ENCODE peak calls at places on chromosomes 13 and 19, in ten cellular contexts. One of them, this sample, is unnamed.

GRCh38 chr13:40639226-40639681 is 27.2 kb downstream of the FOXO1 start:
- DNase-seq in CD4-positive, alpha-beta T cell: no peak
- DNase-seq in NCI-H82: no peak
- DNase-seq in A172: no peak
- DNase-seq in NCI-H1105: no peak
- DNase-seq in posterior vena cava: no peak
- DNase-seq in stimulated activated CD4-positive, alpha-beta T cell treated with anti-CD3 and anti-CD28 coated beads, Interleukin-12 subunit alpha, Interleukin-12 subunit beta, amount 100 ng/mL, for 48 hours: no peak
- DNase-seq in fibroblast of pulmonary artery: peak; percentile 77
- DNase-seq in bronchial epithelial cell: no peak
- DNase-seq in stimulated activated CD8-positive, alpha-beta memory T cell treated with anti-CD3 and anti-CD28 coated beads, Interleukin-4, amount 100 ng/mL, for 24 hours: no peak
- DNase-seq in this sample: no peak

GRCh38 chr13:45004096-45004495 is 14.8 kb downstream of the GPALPP1 start:
- DNase-seq in stimulated activated CD8-positive, alpha-beta memory T cell treated with anti-CD3 and anti-CD28 coated beads, Interleukin-4, amount 100 ng/mL, for 24 hours: no peak
- DNase-seq in NCI-H1105: no peak
- DNase-seq in fibroblast of pulmonary artery: no peak
- DNase-seq in NCI-H82: no peak
- DNase-seq in posterior vena cava: no peak
- DNase-seq in A172: no peak
- DNase-seq in stimulated activated CD4-positive, alpha-beta T cell treated with anti-CD3 and anti-CD28 coated beads, Interleukin-12 subunit alpha, Interleukin-12 subunit beta, amount 100 ng/mL, for 48 hours: no peak
- DNase-seq in CD4-positive, alpha-beta T cell: no peak
- DNase-seq in bronchial epithelial cell: no peak
- DNase-seq in this sample: no peak

GRCh38 chr19:2250765-2251576 is 1.8 kb downstream of the AMH start:
- DNase-seq in A172: no peak
- DNase-seq in stimulated activated CD4-positive, alpha-beta T cell treated with anti-CD3 and anti-CD28 coated beads, Interleukin-12 subunit alpha, Interleukin-12 subunit beta, amount 100 ng/mL, for 48 hours: no peak
- DNase-seq in bronchial epithelial cell: no peak
- DNase-seq in NCI-H82: no peak
- DNase-seq in fibroblast of pulmonary artery: no peak
- DNase-seq in stimulated activated CD8-positive, alpha-beta memory T cell treated with anti-CD3 and anti-CD28 coated beads, Interleukin-4, amount 100 ng/mL, for 24 hours: no peak
- DNase-seq in NCI-H1105: no peak
- DNase-seq in CD4-positive, alpha-beta T cell: no peak
- DNase-seq in posterior vena cava: no peak
- DNase-seq in this sample: peak; percentile 69

GRCh38 chr13:83940742-83941141 is 58.5 kb upstream of the SLITRK1 start:
- DNase-seq in stimulated activated CD4-positive, alpha-beta T cell treated with anti-CD3 and anti-CD28 coated beads, Interleukin-12 subunit alpha, Interleukin-12 subunit beta, amount 100 ng/mL, for 48 hours: no peak
- DNase-seq in fibroblast of pulmonary artery: peak; percentile 25
- DNase-seq in stimulated activated CD8-positive, alpha-beta memory T cell treated with anti-CD3 and anti-CD28 coated beads, Interleukin-4, amount 100 ng/mL, for 24 hours: no peak
- DNase-seq in posterior vena cava: no peak
- DNase-seq in NCI-H82: no peak
- DNase-seq in NCI-H1105: no peak
- DNase-seq in CD4-positive, alpha-beta T cell: no peak
- DNase-seq in A172: peak; percentile 26
- DNase-seq in bronchial epithelial cell: peak; percentile 93
- DNase-seq in this sample: no peak

GRCh38 chr19:48735031-48735615 is 5.3 kb downstream of the RASIP1 start:
- DNase-seq in stimulated activated CD4-positive, alpha-beta T cell treated with anti-CD3 and anti-CD28 coated beads, Interleukin-12 subunit alpha, Interleukin-12 subunit beta, amount 100 ng/mL, for 48 hours: no peak
- DNase-seq in A172: no peak
- DNase-seq in fibroblast of pulmonary artery: no peak
- DNase-seq in NCI-H1105: peak; percentile 84
- DNase-seq in posterior vena cava: no peak
- DNase-seq in NCI-H82: peak; percentile 95
- DNase-seq in stimulated activated CD8-positive, alpha-beta memory T cell treated with anti-CD3 and anti-CD28 coated beads, Interleukin-4, amount 100 ng/mL, for 24 hours: no peak
- DNase-seq in bronchial epithelial cell: peak; percentile 48
- DNase-seq in CD4-positive, alpha-beta T cell: no peak
- DNase-seq in this sample: peak; percentile 78

GRCh38 chr19:44984005-44984404 is 17.3 kb upstream of the RELB start:
- DNase-seq in NCI-H82: no peak
- DNase-seq in bronchial epithelial cell: no peak
- DNase-seq in NCI-H1105: no peak
- DNase-seq in CD4-positive, alpha-beta T cell: no peak
- DNase-seq in fibroblast of pulmonary artery: no peak
- DNase-seq in stimulated activated CD8-positive, alpha-beta memory T cell treated with anti-CD3 and anti-CD28 coated beads, Interleukin-4, amount 100 ng/mL, for 24 hours: no peak
- DNase-seq in A172: no peak
- DNase-seq in stimulated activated CD4-positive, alpha-beta T cell treated with anti-CD3 and anti-CD28 coated beads, Interleukin-12 subunit alpha, Interleukin-12 subunit beta, amount 100 ng/mL, for 48 hours: no peak
- DNase-seq in posterior vena cava: no peak
- DNase-seq in this sample: no peak

GRCh38 chr13:73141292-73141771 is 82.5 kb downstream of the KLF5 start:
- DNase-seq in CD4-positive, alpha-beta T cell: no peak
- DNase-seq in posterior vena cava: no peak
- DNase-seq in bronchial epithelial cell: no peak
- DNase-seq in A172: no peak
- DNase-seq in stimulated activated CD4-positive, alpha-beta T cell treated with anti-CD3 and anti-CD28 coated beads, Interleukin-12 subunit alpha, Interleukin-12 subunit beta, amount 100 ng/mL, for 48 hours: no peak
- DNase-seq in NCI-H82: no peak
- DNase-seq in NCI-H1105: no peak
- DNase-seq in stimulated activated CD8-positive, alpha-beta memory T cell treated with anti-CD3 and anti-CD28 coated beads, Interleukin-4, amount 100 ng/mL, for 24 hours: no peak
- DNase-seq in fibroblast of pulmonary artery: peak; percentile 60
- DNase-seq in this sample: no peak

GRCh38 chr13:60398949-60399589 is 2.0 kb downstream of the TDRD3 start:
- DNase-seq in stimulated activated CD4-positive, alpha-beta T cell treated with anti-CD3 and anti-CD28 coated beads, Interleukin-12 subunit alpha, Interleukin-12 subunit beta, amount 100 ng/mL, for 48 hours: no peak
- DNase-seq in fibroblast of pulmonary artery: peak; percentile 14
- DNase-seq in stimulated activated CD8-positive, alpha-beta memory T cell treated with anti-CD3 and anti-CD28 coated beads, Interleukin-4, amount 100 ng/mL, for 24 hours: no peak
- DNase-seq in posterior vena cava: no peak
- DNase-seq in NCI-H1105: no peak
- DNase-seq in NCI-H82: peak; percentile 40
- DNase-seq in A172: no peak
- DNase-seq in CD4-positive, alpha-beta T cell: no peak
- DNase-seq in bronchial epithelial cell: peak; percentile 19
- DNase-seq in this sample: no peak

GRCh38 chr19:37551123-37551993 is 43.2 kb downstream of the ZNF571 start:
- DNase-seq in bronchial epithelial cell: peak; percentile 40
- DNase-seq in NCI-H1105: no peak
- DNase-seq in NCI-H82: peak; percentile 52
- DNase-seq in fibroblast of pulmonary artery: peak; percentile 81
- DNase-seq in posterior vena cava: peak; percentile 83
- DNase-seq in stimulated activated CD8-positive, alpha-beta memory T cell treated with anti-CD3 and anti-CD28 coated beads, Interleukin-4, amount 100 ng/mL, for 24 hours: peak; percentile 10
- DNase-seq in stimulated activated CD4-positive, alpha-beta T cell treated with anti-CD3 and anti-CD28 coated beads, Interleukin-12 subunit alpha, Interleukin-12 subunit beta, amount 100 ng/mL, for 48 hours: peak; percentile 50
- DNase-seq in A172: no peak
- DNase-seq in CD4-positive, alpha-beta T cell: peak; percentile 9
- DNase-seq in this sample: no peak

GRCh38 chr13:70816853-70817252 is 708.6 kb upstream of the KLHL1 start:
- DNase-seq in stimulated activated CD8-positive, alpha-beta memory T cell treated with anti-CD3 and anti-CD28 coated beads, Interleukin-4, amount 100 ng/mL, for 24 hours: no peak
- DNase-seq in NCI-H1105: no peak
- DNase-seq in NCI-H82: no peak
- DNase-seq in posterior vena cava: no peak
- DNase-seq in CD4-positive, alpha-beta T cell: no peak
- DNase-seq in stimulated activated CD4-positive, alpha-beta T cell treated with anti-CD3 and anti-CD28 coated beads, Interleukin-12 subunit alpha, Interleukin-12 subunit beta, amount 100 ng/mL, for 48 hours: no peak
- DNase-seq in bronchial epithelial cell: no peak
- DNase-seq in A172: no peak
- DNase-seq in fibroblast of pulmonary artery: no peak
- DNase-seq in this sample: no peak

GRCh38 chr19:15253513-15253912 is 21.3 kb upstream of the EPHX3 start:
- DNase-seq in bronchial epithelial cell: no peak
- DNase-seq in posterior vena cava: peak; percentile 90
- DNase-seq in NCI-H1105: no peak
- DNase-seq in NCI-H82: no peak
- DNase-seq in CD4-positive, alpha-beta T cell: no peak
- DNase-seq in stimulated activated CD8-positive, alpha-beta memory T cell treated with anti-CD3 and anti-CD28 coated beads, Interleukin-4, amount 100 ng/mL, for 24 hours: no peak
- DNase-seq in fibroblast of pulmonary artery: no peak
- DNase-seq in A172: no peak
- DNase-seq in stimulated activated CD4-positive, alpha-beta T cell treated with anti-CD3 and anti-CD28 coated beads, Interleukin-12 subunit alpha, Interleukin-12 subunit beta, amount 100 ng/mL, for 48 hours: no peak
- DNase-seq in this sample: no peak

GRCh38 chr13:113178070-113178895 is 19.8 kb downstream of the PROZ start:
- DNase-seq in NCI-H82: no peak
- DNase-seq in NCI-H1105: no peak
- DNase-seq in stimulated activated CD4-positive, alpha-beta T cell treated with anti-CD3 and anti-CD28 coated beads, Interleukin-12 subunit alpha, Interleukin-12 subunit beta, amount 100 ng/mL, for 48 hours: no peak
- DNase-seq in CD4-positive, alpha-beta T cell: no peak
- DNase-seq in stimulated activated CD8-positive, alpha-beta memory T cell treated with anti-CD3 and anti-CD28 coated beads, Interleukin-4, amount 100 ng/mL, for 24 hours: no peak
- DNase-seq in A172: peak; percentile 96
- DNase-seq in bronchial epithelial cell: peak; percentile 49
- DNase-seq in fibroblast of pulmonary artery: peak; percentile 89
- DNase-seq in posterior vena cava: no peak
- DNase-seq in this sample: no peak

GRCh38 chr19:49710372-49710951 is 19.5 kb downstream of the CPT1C start:
- DNase-seq in fibroblast of pulmonary artery: peak; percentile 40
- DNase-seq in stimulated activated CD8-positive, alpha-beta memory T cell treated with anti-CD3 and anti-CD28 coated beads, Interleukin-4, amount 100 ng/mL, for 24 hours: no peak
- DNase-seq in A172: peak; percentile 71
- DNase-seq in NCI-H1105: no peak
- DNase-seq in posterior vena cava: no peak
- DNase-seq in stimulated activated CD4-positive, alpha-beta T cell treated with anti-CD3 and anti-CD28 coated beads, Interleukin-12 subunit alpha, Interleukin-12 subunit beta, amount 100 ng/mL, for 48 hours: no peak
- DNase-seq in bronchial epithelial cell: no peak
- DNase-seq in NCI-H82: no peak
- DNase-seq in CD4-positive, alpha-beta T cell: no peak
- DNase-seq in this sample: no peak

GRCh38 chr19:391726-392374 is 17.1 kb downstream of the C2CD4C start:
- DNase-seq in bronchial epithelial cell: no peak
- DNase-seq in NCI-H82: no peak
- DNase-seq in A172: no peak
- DNase-seq in stimulated activated CD8-positive, alpha-beta memory T cell treated with anti-CD3 and anti-CD28 coated beads, Interleukin-4, amount 100 ng/mL, for 24 hours: no peak
- DNase-seq in NCI-H1105: no peak
- DNase-seq in fibroblast of pulmonary artery: no peak
- DNase-seq in posterior vena cava: peak; percentile 73
- DNase-seq in stimulated activated CD4-positive, alpha-beta T cell treated with anti-CD3 and anti-CD28 coated beads, Interleukin-12 subunit alpha, Interleukin-12 subunit beta, amount 100 ng/mL, for 48 hours: no peak
- DNase-seq in CD4-positive, alpha-beta T cell: no peak
- DNase-seq in this sample: no peak

GRCh38 chr19:44647144-44647543 is 3.4 kb downstream of the PVR start:
- DNase-seq in A172: no peak
- DNase-seq in fibroblast of pulmonary artery: no peak
- DNase-seq in posterior vena cava: peak; percentile 76
- DNase-seq in stimulated activated CD8-positive, alpha-beta memory T cell treated with anti-CD3 and anti-CD28 coated beads, Interleukin-4, amount 100 ng/mL, for 24 hours: no peak
- DNase-seq in bronchial epithelial cell: no peak
- DNase-seq in NCI-H82: no peak
- DNase-seq in CD4-positive, alpha-beta T cell: no peak
- DNase-seq in stimulated activated CD4-positive, alpha-beta T cell treated with anti-CD3 and anti-CD28 coated beads, Interleukin-12 subunit alpha, Interleukin-12 subunit beta, amount 100 ng/mL, for 48 hours: no peak
- DNase-seq in NCI-H1105: no peak
- DNase-seq in this sample: no peak

GRCh38 chr13:46041335-46041934 is 11.1 kb downstream of the ZC3H13 start:
- DNase-seq in fibroblast of pulmonary artery: peak; percentile 11
- DNase-seq in NCI-H1105: no peak
- DNase-seq in stimulated activated CD4-positive, alpha-beta T cell treated with anti-CD3 and anti-CD28 coated beads, Interleukin-12 subunit alpha, Interleukin-12 subunit beta, amount 100 ng/mL, for 48 hours: no peak
- DNase-seq in stimulated activated CD8-positive, alpha-beta memory T cell treated with anti-CD3 and anti-CD28 coated beads, Interleukin-4, amount 100 ng/mL, for 24 hours: no peak
- DNase-seq in posterior vena cava: no peak
- DNase-seq in bronchial epithelial cell: no peak
- DNase-seq in CD4-positive, alpha-beta T cell: no peak
- DNase-seq in A172: no peak
- DNase-seq in NCI-H82: no peak
- DNase-seq in this sample: no peak

GRCh38 chr13:101211261-101211660 is 205.0 kb downstream of the NALCN start:
- DNase-seq in A172: peak; percentile 34
- DNase-seq in NCI-H82: no peak
- DNase-seq in bronchial epithelial cell: peak; percentile 81
- DNase-seq in stimulated activated CD4-positive, alpha-beta T cell treated with anti-CD3 and anti-CD28 coated beads, Interleukin-12 subunit alpha, Interleukin-12 subunit beta, amount 100 ng/mL, for 48 hours: no peak
- DNase-seq in posterior vena cava: no peak
- DNase-seq in NCI-H1105: no peak
- DNase-seq in CD4-positive, alpha-beta T cell: no peak
- DNase-seq in fibroblast of pulmonary artery: peak; percentile 38
- DNase-seq in stimulated activated CD8-positive, alpha-beta memory T cell treated with anti-CD3 and anti-CD28 coated beads, Interleukin-4, amount 100 ng/mL, for 24 hours: no peak
- DNase-seq in this sample: no peak

GRCh38 chr19:28425431-28425931 is 787.5 kb downstream of the UQCRFS1 start:
- DNase-seq in NCI-H82: no peak
- DNase-seq in posterior vena cava: no peak
- DNase-seq in A172: peak; percentile 73
- DNase-seq in bronchial epithelial cell: peak; percentile 29
- DNase-seq in stimulated activated CD8-positive, alpha-beta memory T cell treated with anti-CD3 and anti-CD28 coated beads, Interleukin-4, amount 100 ng/mL, for 24 hours: no peak
- DNase-seq in stimulated activated CD4-positive, alpha-beta T cell treated with anti-CD3 and anti-CD28 coated beads, Interleukin-12 subunit alpha, Interleukin-12 subunit beta, amount 100 ng/mL, for 48 hours: no peak
- DNase-seq in NCI-H1105: no peak
- DNase-seq in fibroblast of pulmonary artery: peak; percentile 30
- DNase-seq in CD4-positive, alpha-beta T cell: no peak
- DNase-seq in this sample: no peak

GRCh38 chr19:57558525-57558924 is 1.1 kb downstream of the ZNF550 start:
- DNase-seq in NCI-H82: peak; percentile 9
- DNase-seq in bronchial epithelial cell: peak; percentile 8
- DNase-seq in stimulated activated CD8-positive, alpha-beta memory T cell treated with anti-CD3 and anti-CD28 coated beads, Interleukin-4, amount 100 ng/mL, for 24 hours: no peak
- DNase-seq in posterior vena cava: no peak
- DNase-seq in stimulated activated CD4-positive, alpha-beta T cell treated with anti-CD3 and anti-CD28 coated beads, Interleukin-12 subunit alpha, Interleukin-12 subunit beta, amount 100 ng/mL, for 48 hours: no peak
- DNase-seq in NCI-H1105: no peak
- DNase-seq in A172: no peak
- DNase-seq in CD4-positive, alpha-beta T cell: no peak
- DNase-seq in fibroblast of pulmonary artery: peak; percentile 28
- DNase-seq in this sample: no peak

GRCh38 chr19:4748589-4748988 is 24.9 kb upstream of the DPP9 start:
- DNase-seq in posterior vena cava: no peak
- DNase-seq in stimulated activated CD8-positive, alpha-beta memory T cell treated with anti-CD3 and anti-CD28 coated beads, Interleukin-4, amount 100 ng/mL, for 24 hours: no peak
- DNase-seq in A172: no peak
- DNase-seq in fibroblast of pulmonary artery: no peak
- DNase-seq in NCI-H82: no peak
- DNase-seq in NCI-H1105: no peak
- DNase-seq in CD4-positive, alpha-beta T cell: no peak
- DNase-seq in bronchial epithelial cell: no peak
- DNase-seq in stimulated activated CD4-positive, alpha-beta T cell treated with anti-CD3 and anti-CD28 coated beads, Interleukin-12 subunit alpha, Interleukin-12 subunit beta, amount 100 ng/mL, for 48 hours: no peak
- DNase-seq in this sample: no peak

GRCh38 chr19:40744554-40745401 is 5.5 kb downstream of the ACTMAP start:
- DNase-seq in fibroblast of pulmonary artery: no peak
- DNase-seq in CD4-positive, alpha-beta T cell: no peak
- DNase-seq in bronchial epithelial cell: no peak
- DNase-seq in NCI-H1105: no peak
- DNase-seq in stimulated activated CD4-positive, alpha-beta T cell treated with anti-CD3 and anti-CD28 coated beads, Interleukin-12 subunit alpha, Interleukin-12 subunit beta, amount 100 ng/mL, for 48 hours: no peak
- DNase-seq in NCI-H82: peak; percentile 33
- DNase-seq in A172: no peak
- DNase-seq in stimulated activated CD8-positive, alpha-beta memory T cell treated with anti-CD3 and anti-CD28 coated beads, Interleukin-4, amount 100 ng/mL, for 24 hours: no peak
- DNase-seq in posterior vena cava: no peak
- DNase-seq in this sample: no peak

GRCh38 chr13:20588529-20589110 is 21.7 kb downstream of the IFT88 start:
- DNase-seq in NCI-H1105: no peak
- DNase-seq in bronchial epithelial cell: no peak
- DNase-seq in fibroblast of pulmonary artery: no peak
- DNase-seq in stimulated activated CD8-positive, alpha-beta memory T cell treated with anti-CD3 and anti-CD28 coated beads, Interleukin-4, amount 100 ng/mL, for 24 hours: no peak
- DNase-seq in stimulated activated CD4-positive, alpha-beta T cell treated with anti-CD3 and anti-CD28 coated beads, Interleukin-12 subunit alpha, Interleukin-12 subunit beta, amount 100 ng/mL, for 48 hours: no peak
- DNase-seq in posterior vena cava: no peak
- DNase-seq in CD4-positive, alpha-beta T cell: no peak
- DNase-seq in NCI-H82: peak; percentile 88
- DNase-seq in A172: no peak
- DNase-seq in this sample: no peak

GRCh38 chr13:36432106-36432544 is at the start of gene CCNA1:
- DNase-seq in posterior vena cava: peak; percentile 79
- DNase-seq in NCI-H1105: peak; percentile 70
- DNase-seq in stimulated activated CD8-positive, alpha-beta memory T cell treated with anti-CD3 and anti-CD28 coated beads, Interleukin-4, amount 100 ng/mL, for 24 hours: no peak
- DNase-seq in bronchial epithelial cell: no peak
- DNase-seq in NCI-H82: peak; percentile 76
- DNase-seq in fibroblast of pulmonary artery: peak; percentile 44
- DNase-seq in A172: peak; percentile 60
- DNase-seq in stimulated activated CD4-positive, alpha-beta T cell treated with anti-CD3 and anti-CD28 coated beads, Interleukin-12 subunit alpha, Interleukin-12 subunit beta, amount 100 ng/mL, for 48 hours: no peak
- DNase-seq in CD4-positive, alpha-beta T cell: no peak
- DNase-seq in this sample: no peak

GRCh38 chr19:15251010-15251748 is 18.9 kb upstream of the EPHX3 start:
- DNase-seq in NCI-H1105: no peak
- DNase-seq in A172: peak; percentile 67
- DNase-seq in stimulated activated CD8-positive, alpha-beta memory T cell treated with anti-CD3 and anti-CD28 coated beads, Interleukin-4, amount 100 ng/mL, for 24 hours: no peak
- DNase-seq in CD4-positive, alpha-beta T cell: no peak
- DNase-seq in posterior vena cava: no peak
- DNase-seq in bronchial epithelial cell: no peak
- DNase-seq in NCI-H82: no peak
- DNase-seq in fibroblast of pulmonary artery: peak; percentile 74
- DNase-seq in stimulated activated CD4-positive, alpha-beta T cell treated with anti-CD3 and anti-CD28 coated beads, Interleukin-12 subunit alpha, Interleukin-12 subunit beta, amount 100 ng/mL, for 48 hours: no peak
- DNase-seq in this sample: peak; percentile 89

GRCh38 chr19:40813182-40813581 is 14.2 kb downstream of the EGLN2 start:
- DNase-seq in stimulated activated CD4-positive, alpha-beta T cell treated with anti-CD3 and anti-CD28 coated beads, Interleukin-12 subunit alpha, Interleukin-12 subunit beta, amount 100 ng/mL, for 48 hours: no peak
- DNase-seq in stimulated activated CD8-positive, alpha-beta memory T cell treated with anti-CD3 and anti-CD28 coated beads, Interleukin-4, amount 100 ng/mL, for 24 hours: no peak
- DNase-seq in A172: no peak
- DNase-seq in posterior vena cava: no peak
- DNase-seq in NCI-H82: no peak
- DNase-seq in fibroblast of pulmonary artery: peak; percentile 54
- DNase-seq in NCI-H1105: no peak
- DNase-seq in bronchial epithelial cell: no peak
- DNase-seq in CD4-positive, alpha-beta T cell: no peak
- DNase-seq in this sample: peak; percentile 81

GRCh38 chr13:97477824-97478223 is 43.9 kb downstream of the RAP2A start:
- DNase-seq in stimulated activated CD4-positive, alpha-beta T cell treated with anti-CD3 and anti-CD28 coated beads, Interleukin-12 subunit alpha, Interleukin-12 subunit beta, amount 100 ng/mL, for 48 hours: no peak
- DNase-seq in CD4-positive, alpha-beta T cell: no peak
- DNase-seq in A172: no peak
- DNase-seq in bronchial epithelial cell: no peak
- DNase-seq in posterior vena cava: no peak
- DNase-seq in NCI-H82: no peak
- DNase-seq in NCI-H1105: no peak
- DNase-seq in stimulated activated CD8-positive, alpha-beta memory T cell treated with anti-CD3 and anti-CD28 coated beads, Interleukin-4, amount 100 ng/mL, for 24 hours: no peak
- DNase-seq in fibroblast of pulmonary artery: no peak
- DNase-seq in this sample: no peak

GRCh38 chr13:109162248-109163051 is 533.0 kb downstream of the MYO16 start:
- DNase-seq in NCI-H1105: no peak
- DNase-seq in A172: no peak
- DNase-seq in stimulated activated CD4-positive, alpha-beta T cell treated with anti-CD3 and anti-CD28 coated beads, Interleukin-12 subunit alpha, Interleukin-12 subunit beta, amount 100 ng/mL, for 48 hours: peak; percentile 39
- DNase-seq in bronchial epithelial cell: peak; percentile 90
- DNase-seq in CD4-positive, alpha-beta T cell: no peak
- DNase-seq in posterior vena cava: no peak
- DNase-seq in stimulated activated CD8-positive, alpha-beta memory T cell treated with anti-CD3 and anti-CD28 coated beads, Interleukin-4, amount 100 ng/mL, for 24 hours: no peak
- DNase-seq in fibroblast of pulmonary artery: no peak
- DNase-seq in NCI-H82: no peak
- DNase-seq in this sample: no peak

GRCh38 chr13:46668302-46668720 is 115.3 kb downstream of the LRCH1 start:
- DNase-seq in fibroblast of pulmonary artery: peak; percentile 95
- DNase-seq in stimulated activated CD4-positive, alpha-beta T cell treated with anti-CD3 and anti-CD28 coated beads, Interleukin-12 subunit alpha, Interleukin-12 subunit beta, amount 100 ng/mL, for 48 hours: no peak
- DNase-seq in NCI-H1105: no peak
- DNase-seq in posterior vena cava: no peak
- DNase-seq in A172: peak; percentile 77
- DNase-seq in stimulated activated CD8-positive, alpha-beta memory T cell treated with anti-CD3 and anti-CD28 coated beads, Interleukin-4, amount 100 ng/mL, for 24 hours: no peak
- DNase-seq in CD4-positive, alpha-beta T cell: no peak
- DNase-seq in bronchial epithelial cell: peak; percentile 47
- DNase-seq in NCI-H82: no peak
- DNase-seq in this sample: no peak

This sample was measured in kidney.